ENCODE peak calls at places on chromosome X, in seven cellular contexts. R is IMR-90, K is H1, T is mesendoderm, Y is neuronal stem cell, D is mesenchymal stem cell, W is trophoblast cell. L is an unnamed sample.

GRCh38 chrX:136819026-136819425 is 38.3 kb upstream of the ARHGEF6 start:
- DNase-seq in R (no peak), K (no peak), T (no peak), Y (no peak), D (no peak), W (no peak), L (no peak)

GRCh38 chrX:65697915-65698796 is 30.7 kb downstream of the MSN start:
- DNase-seq in R (no peak), K (no peak), T (peak), Y (no peak), D (peak), W (no peak), L (peak)

GRCh38 chrX:136143714-136144113 is 3.6 kb upstream of the FHL1 start:
- DNase-seq in R (no peak), K (no peak), T (no peak), Y (no peak), D (no peak), W (peak), L (no peak)

GRCh38 chrX:130024127-130024526 is 41.7 kb downstream of the BCORL1 start:
- DNase-seq in R (peak), K (peak), T (peak), Y (peak), D (peak), W (peak), L (peak)

GRCh38 chrX:110966839-110967238 is 129.2 kb upstream of the PAK3 start:
- DNase-seq in R (no peak), K (no peak), T (no peak), Y (no peak), D (peak), W (peak), L (no peak)

GRCh38 chrX:291411-291901 is 10.3 kb downstream of the PLCXD1 start:
- DNase-seq in R (no peak), K (no peak), T (no peak), Y (no peak), D (no peak), W (no peak), L (no peak)

GRCh38 chrX:153816821-153817220 is 13.5 kb downstream of the PDZD4 start:
- DNase-seq in R (no peak), K (no peak), T (no peak), Y (no peak), D (no peak), W (no peak), L (no peak)

GRCh38 chrX:70196961-70197805 is 19.9 kb downstream of the DGAT2L6 start:
- DNase-seq in R (peak), K (peak), T (peak), Y (peak), D (peak), W (peak), L (peak)

GRCh38 chrX:48676893-48677270 is 6.7 kb upstream of the WAS start:
- DNase-seq in R (no peak), K (no peak), T (peak), Y (no peak), D (no peak), W (peak), L (peak)

GRCh38 chrX:119429471-119429870 is 30.3 kb downstream of the SLC25A43 start:
- DNase-seq in R (no peak), K (no peak), T (no peak), Y (no peak), D (peak), W (no peak), L (no peak)

GRCh38 chrX:140764401-140764919 is 54.9 kb downstream of the LINC00632 start:
- DNase-seq in R (peak), K (peak), T (peak), Y (no peak), D (peak), W (peak), L (peak)

GRCh38 chrX:20988118-20988517 is 386.1 kb upstream of the CNKSR2 start:
- DNase-seq in R (no peak), K (no peak), T (no peak), Y (no peak), D (peak), W (no peak), L (no peak)

GRCh38 chrX:136694491-136695087 is 46.6 kb downstream of the CD40LG start:
- DNase-seq in R (peak), K (peak), T (peak), Y (peak), D (peak), W (peak), L (peak)

GRCh38 chrX:68041110-68041509 is 392.2 kb downstream of the OPHN1 start:
- DNase-seq in R (no peak), K (no peak), T (no peak), Y (no peak), D (no peak), W (no peak), L (no peak)

GRCh38 chrX:23919148-23919547 is 11.3 kb downstream of the CXorf58 start:
- DNase-seq in R (no peak), K (no peak), T (no peak), Y (no peak), D (no peak), W (no peak), L (no peak)
- H4K8ac ChIP-seq in R (no peak), K (no peak), T (no peak), Y (no peak), D (no peak), W (no peak), L (no peak)

DNA sequence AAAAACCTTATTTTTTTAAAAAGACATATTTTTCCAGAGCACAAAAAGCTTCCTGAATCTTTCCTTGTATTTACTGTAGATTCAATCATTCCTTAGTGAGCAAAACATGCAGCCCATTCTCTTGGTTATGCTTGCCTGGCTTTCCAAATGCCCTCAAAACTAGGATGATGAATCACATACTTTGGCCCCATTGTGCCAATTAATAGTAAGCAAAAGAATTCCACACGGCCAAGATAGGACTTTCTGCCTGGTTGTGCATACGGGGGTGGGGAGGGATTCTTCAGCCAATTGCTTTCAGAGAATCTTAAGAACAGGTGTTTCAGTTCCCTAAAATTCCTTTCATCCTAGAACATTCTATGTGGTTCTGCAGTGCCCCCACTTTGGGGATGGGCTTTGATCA is 7.0 kb downstream of the RAI2 start:
- DNase-seq in R (no peak), K (no peak), T (no peak), Y (no peak), D (no peak), W (no peak), L (no peak)
- H4K8ac ChIP-seq in R (no peak), K (no peak), T (no peak), Y (no peak), D (no peak), W (no peak), L (no peak)

DNA sequence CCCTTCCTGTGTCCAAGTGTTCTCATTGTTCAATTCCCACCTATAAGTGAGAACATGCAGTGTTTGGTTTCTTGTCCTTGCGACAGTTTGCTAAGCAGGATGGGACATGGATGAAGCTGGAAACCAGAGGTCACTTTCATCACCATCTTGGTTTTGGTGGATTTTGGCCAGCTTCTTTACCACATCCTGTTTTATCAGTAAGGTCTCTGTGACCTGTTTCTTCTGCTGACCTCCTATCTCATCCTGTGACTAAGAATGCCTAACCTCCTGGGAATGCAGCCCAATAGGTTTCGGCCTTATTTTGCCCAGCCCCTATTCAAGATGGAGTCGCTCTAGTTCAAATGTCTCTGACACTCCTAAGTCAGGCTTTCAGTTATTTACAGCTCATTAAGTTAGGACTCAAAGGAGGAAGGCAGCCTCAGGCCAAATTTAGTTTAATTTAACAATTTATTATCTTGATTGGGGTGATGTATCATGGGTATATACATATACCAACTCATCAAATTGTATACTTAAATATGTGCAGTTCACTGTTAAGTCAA is 169.9 kb upstream of the NDP start:
- DNase-seq in R (no peak), K (no peak), T (no peak), Y (no peak), D (no peak), W (no peak), L (no peak)
- H4K8ac ChIP-seq in R (no peak), K (no peak), T (no peak), Y (no peak), D (no peak), W (no peak), L (no peak)

DNA sequence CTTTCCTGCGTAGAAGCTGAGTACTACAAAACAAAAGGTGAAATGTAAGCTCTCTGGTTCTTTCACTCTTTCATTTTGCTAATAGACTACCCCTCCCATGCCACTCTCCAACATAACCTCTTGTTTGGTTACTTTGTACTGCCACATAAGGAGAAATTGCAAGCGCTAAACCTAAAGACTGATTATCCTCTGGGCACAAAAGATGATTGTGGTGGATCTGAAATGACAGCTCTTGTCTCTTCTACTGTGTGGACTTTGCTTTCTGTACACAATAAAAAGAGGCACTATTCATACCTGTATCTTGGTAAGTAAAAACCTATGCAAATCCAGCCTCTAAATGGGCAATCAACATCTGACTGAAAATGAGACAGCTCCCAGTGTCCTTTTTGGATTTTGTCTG is 5.3 kb downstream of the MBNL3 start:
- DNase-seq in R (no peak), K (no peak), T (no peak), Y (no peak), D (no peak), W (no peak), L (no peak)
- H4K8ac ChIP-seq in R (no peak), K (no peak), T (no peak), Y (no peak), D (no peak), W (no peak), L (no peak)